ENCODE peak calls at places on chromosomes 1 and 21, in four cellular contexts. One of them, this sample, is unnamed.

GRCh38 chr1:168135116-168135981 is 1.4 kb downstream of the GPR161 start:
- DNase-seq in adrenal gland: no peak
- DNase-seq in stimulated activated CD4-positive, alpha-beta T cell treated with anti-CD3 and anti-CD28 coated beads, Interleukin-1b, Interleukin-23, amount 100 ng/mL, for 4 hours: no peak
- DNase-seq in heart right ventricle: no peak
- DNase-seq in this sample: no peak

GRCh38 chr1:242129103-242129502 is 130.2 kb upstream of the MAP1LC3C start:
- DNase-seq in adrenal gland: no peak
- DNase-seq in stimulated activated CD4-positive, alpha-beta T cell treated with anti-CD3 and anti-CD28 coated beads, Interleukin-1b, Interleukin-23, amount 100 ng/mL, for 4 hours: no peak
- DNase-seq in heart right ventricle: no peak
- DNase-seq in this sample: peak

GRCh38 chr1:167775178-167775577 is 53.4 kb downstream of the MPZL1 start:
- DNase-seq in adrenal gland: no peak
- DNase-seq in stimulated activated CD4-positive, alpha-beta T cell treated with anti-CD3 and anti-CD28 coated beads, Interleukin-1b, Interleukin-23, amount 100 ng/mL, for 4 hours: no peak
- DNase-seq in heart right ventricle: no peak
- DNase-seq in this sample: no peak

GRCh38 chr1:21956720-21957552 is 19.8 kb upstream of the HSPG2 start:
- DNase-seq in adrenal gland: peak
- DNase-seq in stimulated activated CD4-positive, alpha-beta T cell treated with anti-CD3 and anti-CD28 coated beads, Interleukin-1b, Interleukin-23, amount 100 ng/mL, for 4 hours: peak
- DNase-seq in heart right ventricle: peak
- DNase-seq in this sample: no peak

GRCh38 chr21:28521932-28522826 is 470.5 kb downstream of the LTN1 start:
- DNase-seq in adrenal gland: no peak
- DNase-seq in stimulated activated CD4-positive, alpha-beta T cell treated with anti-CD3 and anti-CD28 coated beads, Interleukin-1b, Interleukin-23, amount 100 ng/mL, for 4 hours: no peak
- DNase-seq in heart right ventricle: no peak
- DNase-seq in this sample: peak

GRCh38 chr1:9561429-9561828 is 22.2 kb downstream of the SLC25A33 start:
- DNase-seq in adrenal gland: peak
- DNase-seq in stimulated activated CD4-positive, alpha-beta T cell treated with anti-CD3 and anti-CD28 coated beads, Interleukin-1b, Interleukin-23, amount 100 ng/mL, for 4 hours: no peak
- DNase-seq in heart right ventricle: no peak
- DNase-seq in this sample: peak

GRCh38 chr1:175620380-175620779 is 123.0 kb downstream of the TNR start:
- DNase-seq in adrenal gland: no peak
- DNase-seq in stimulated activated CD4-positive, alpha-beta T cell treated with anti-CD3 and anti-CD28 coated beads, Interleukin-1b, Interleukin-23, amount 100 ng/mL, for 4 hours: no peak
- DNase-seq in heart right ventricle: no peak
- DNase-seq in this sample: no peak

GRCh38 chr1:31955917-31956736 is 18.0 kb upstream of the PTP4A2 start:
- DNase-seq in adrenal gland: peak
- DNase-seq in stimulated activated CD4-positive, alpha-beta T cell treated with anti-CD3 and anti-CD28 coated beads, Interleukin-1b, Interleukin-23, amount 100 ng/mL, for 4 hours: peak
- DNase-seq in heart right ventricle: peak
- DNase-seq in this sample: peak

GRCh38 chr1:14507227-14507626 is 91.3 kb upstream of the KAZN start:
- DNase-seq in adrenal gland: no peak
- DNase-seq in stimulated activated CD4-positive, alpha-beta T cell treated with anti-CD3 and anti-CD28 coated beads, Interleukin-1b, Interleukin-23, amount 100 ng/mL, for 4 hours: no peak
- DNase-seq in heart right ventricle: no peak
- DNase-seq in this sample: no peak